ENCODE peak calls at places on chromosomes 3 and 15, in seven cellular contexts. One of them, this sample, is unnamed.
A peak's percentile ranks its signal among the peaks of the same experiment; 100 is the strongest.

GRCh38 chr3:39479701-39480414 is 12.4 kb downstream of the MOBP start:
- DNase-seq in NT2/D1: no peak
- DNase-seq in upper lobe of right lung: no peak
- DNase-seq in activated CD8-positive, alpha-beta memory T cell treated with anti-CD3 and anti-CD28 coated beads for 24 hours: no peak
- DNase-seq in AG09309: no peak
- DNase-seq in anterior cingulate cortex: no peak
- DNase-seq in T-helper 17 cell: no peak
- DNase-seq in this sample: no peak

GRCh38 chr15:69056365-69056764 is 41.9 kb downstream of the NOX5 start:
- DNase-seq in activated CD8-positive, alpha-beta memory T cell treated with anti-CD3 and anti-CD28 coated beads for 24 hours: no peak
- DNase-seq in AG09309: no peak
- DNase-seq in T-helper 17 cell: no peak
- DNase-seq in anterior cingulate cortex: no peak
- DNase-seq in upper lobe of right lung: no peak
- DNase-seq in NT2/D1: no peak
- DNase-seq in this sample: no peak

GRCh38 chr3:113096158-113096893 is 105.5 kb downstream of the GTPBP8 start:
- DNase-seq in T-helper 17 cell: no peak
- DNase-seq in anterior cingulate cortex: no peak
- DNase-seq in upper lobe of right lung: no peak
- DNase-seq in AG09309: no peak
- DNase-seq in NT2/D1: no peak
- DNase-seq in activated CD8-positive, alpha-beta memory T cell treated with anti-CD3 and anti-CD28 coated beads for 24 hours: no peak
- DNase-seq in this sample: no peak

GRCh38 chr3:48503406-48504050 is 446 bp downstream of the SHISA5 start:
- DNase-seq in upper lobe of right lung: peak; percentile 72
- DNase-seq in activated CD8-positive, alpha-beta memory T cell treated with anti-CD3 and anti-CD28 coated beads for 24 hours: peak; percentile 69
- DNase-seq in NT2/D1: peak; percentile 25
- DNase-seq in AG09309: no peak
- DNase-seq in T-helper 17 cell: no peak
- DNase-seq in anterior cingulate cortex: no peak
- DNase-seq in this sample: no peak

GRCh38 chr3:42683875-42684593 is 1.3 kb upstream of the KLHL40 start:
- DNase-seq in upper lobe of right lung: peak; percentile 64
- DNase-seq in T-helper 17 cell: no peak
- DNase-seq in NT2/D1: peak; percentile 42
- DNase-seq in activated CD8-positive, alpha-beta memory T cell treated with anti-CD3 and anti-CD28 coated beads for 24 hours: no peak
- DNase-seq in anterior cingulate cortex: no peak
- DNase-seq in AG09309: peak; percentile 90
- DNase-seq in this sample: peak; percentile 95

GRCh38 chr15:39885099-39885777 is 34.8 kb downstream of the GPR176 start:
- DNase-seq in activated CD8-positive, alpha-beta memory T cell treated with anti-CD3 and anti-CD28 coated beads for 24 hours: no peak
- DNase-seq in AG09309: no peak
- DNase-seq in NT2/D1: no peak
- DNase-seq in anterior cingulate cortex: no peak
- DNase-seq in T-helper 17 cell: no peak
- DNase-seq in upper lobe of right lung: no peak
- DNase-seq in this sample: no peak

GRCh38 chr3:146496726-146497125 is 27.4 kb upstream of the PLSCR2 start:
- DNase-seq in anterior cingulate cortex: no peak
- DNase-seq in upper lobe of right lung: no peak
- DNase-seq in T-helper 17 cell: no peak
- DNase-seq in NT2/D1: no peak
- DNase-seq in activated CD8-positive, alpha-beta memory T cell treated with anti-CD3 and anti-CD28 coated beads for 24 hours: no peak
- DNase-seq in AG09309: no peak
- DNase-seq in this sample: no peak

GRCh38 chr3:46280105-46280797 is 38.0 kb downstream of the CCR3 start:
- DNase-seq in NT2/D1: no peak
- DNase-seq in upper lobe of right lung: no peak
- DNase-seq in AG09309: no peak
- DNase-seq in activated CD8-positive, alpha-beta memory T cell treated with anti-CD3 and anti-CD28 coated beads for 24 hours: no peak
- DNase-seq in T-helper 17 cell: no peak
- DNase-seq in anterior cingulate cortex: no peak
- DNase-seq in this sample: peak; percentile 90

GRCh38 chr15:33526532-33526931 is 215.8 kb downstream of the RYR3 start:
- DNase-seq in T-helper 17 cell: no peak
- DNase-seq in upper lobe of right lung: no peak
- DNase-seq in NT2/D1: no peak
- DNase-seq in anterior cingulate cortex: no peak
- DNase-seq in activated CD8-positive, alpha-beta memory T cell treated with anti-CD3 and anti-CD28 coated beads for 24 hours: no peak
- DNase-seq in AG09309: no peak
- DNase-seq in this sample: no peak

GRCh38 chr3:138367912-138368311 is 19.5 kb downstream of the MRAS start:
- DNase-seq in T-helper 17 cell: no peak
- DNase-seq in activated CD8-positive, alpha-beta memory T cell treated with anti-CD3 and anti-CD28 coated beads for 24 hours: no peak
- DNase-seq in upper lobe of right lung: peak; percentile 84
- DNase-seq in anterior cingulate cortex: peak; percentile 49
- DNase-seq in AG09309: no peak
- DNase-seq in NT2/D1: no peak
- DNase-seq in this sample: no peak

GRCh38 chr15:53580371-53580770 is 179.1 kb downstream of the WDR72 start:
- DNase-seq in activated CD8-positive, alpha-beta memory T cell treated with anti-CD3 and anti-CD28 coated beads for 24 hours: no peak
- DNase-seq in upper lobe of right lung: no peak
- DNase-seq in T-helper 17 cell: no peak
- DNase-seq in AG09309: no peak
- DNase-seq in anterior cingulate cortex: no peak
- DNase-seq in NT2/D1: no peak
- DNase-seq in this sample: no peak

GRCh38 chr3:55201729-55202128 is 273.9 kb upstream of the LRTM1 start:
- DNase-seq in activated CD8-positive, alpha-beta memory T cell treated with anti-CD3 and anti-CD28 coated beads for 24 hours: no peak
- DNase-seq in NT2/D1: no peak
- DNase-seq in T-helper 17 cell: no peak
- DNase-seq in anterior cingulate cortex: no peak
- DNase-seq in AG09309: no peak
- DNase-seq in upper lobe of right lung: no peak
- DNase-seq in this sample: no peak

GRCh38 chr3:106206165-106206564 is 337.4 kb upstream of the CBLB start:
- DNase-seq in NT2/D1: no peak
- DNase-seq in activated CD8-positive, alpha-beta memory T cell treated with anti-CD3 and anti-CD28 coated beads for 24 hours: no peak
- DNase-seq in anterior cingulate cortex: no peak
- DNase-seq in T-helper 17 cell: no peak
- DNase-seq in upper lobe of right lung: no peak
- DNase-seq in AG09309: no peak
- DNase-seq in this sample: no peak

GRCh38 chr3:133489466-133490085 is 83.9 kb upstream of the CDV3 start:
- DNase-seq in activated CD8-positive, alpha-beta memory T cell treated with anti-CD3 and anti-CD28 coated beads for 24 hours: no peak
- DNase-seq in anterior cingulate cortex: no peak
- DNase-seq in AG09309: no peak
- DNase-seq in upper lobe of right lung: no peak
- DNase-seq in NT2/D1: peak; percentile 70
- DNase-seq in T-helper 17 cell: no peak
- DNase-seq in this sample: peak; percentile 66

GRCh38 chr3:87006844-87007439 is 16.0 kb upstream of the VGLL3 start:
- DNase-seq in anterior cingulate cortex: no peak
- DNase-seq in T-helper 17 cell: no peak
- DNase-seq in upper lobe of right lung: no peak
- DNase-seq in activated CD8-positive, alpha-beta memory T cell treated with anti-CD3 and anti-CD28 coated beads for 24 hours: no peak
- DNase-seq in NT2/D1: no peak
- DNase-seq in AG09309: no peak
- DNase-seq in this sample: no peak

GRCh38 chr15:43190178-43190577 is 5.0 kb downstream of the CCNDBP1 start:
- DNase-seq in NT2/D1: no peak
- DNase-seq in anterior cingulate cortex: no peak
- DNase-seq in activated CD8-positive, alpha-beta memory T cell treated with anti-CD3 and anti-CD28 coated beads for 24 hours: no peak
- DNase-seq in upper lobe of right lung: no peak
- DNase-seq in T-helper 17 cell: no peak
- DNase-seq in AG09309: no peak
- DNase-seq in this sample: no peak

GRCh38 chr15:95557226-95558046 is 773.1 kb upstream of the NR2F2 start:
- DNase-seq in anterior cingulate cortex: no peak
- DNase-seq in T-helper 17 cell: no peak
- DNase-seq in activated CD8-positive, alpha-beta memory T cell treated with anti-CD3 and anti-CD28 coated beads for 24 hours: no peak
- DNase-seq in AG09309: peak; percentile 87
- DNase-seq in upper lobe of right lung: no peak
- DNase-seq in NT2/D1: no peak
- DNase-seq in this sample: no peak